ENCODE peak calls at places on chromosomes 5 and 9, in eight cellular contexts. One of them, this sample, is unnamed.

GRCh38 chr5:369151-369939 is 47.8 kb downstream of the AHRR start:
- DNase-seq in thyroid gland: no peak
- DNase-seq in tibial nerve: no peak
- DNase-seq in cardiac muscle cell: no peak
- DNase-seq in osteocyte: peak; percentile 78
- DNase-seq in astrocyte of the spinal cord: no peak
- DNase-seq in GM13977: no peak
- DNase-seq in RWPE1: no peak
- DNase-seq in this sample: no peak

GRCh38 chr5:157265714-157266285 is at the start of gene CYFIP2:
- DNase-seq in GM13977: peak; percentile 93
- DNase-seq in RWPE1: peak; percentile 74
- DNase-seq in astrocyte of the spinal cord: no peak
- DNase-seq in cardiac muscle cell: peak; percentile 84
- DNase-seq in thyroid gland: peak; percentile 68
- DNase-seq in osteocyte: no peak
- DNase-seq in tibial nerve: peak; percentile 23
- DNase-seq in this sample: peak; percentile 91

GRCh38 chr5:7850533-7851239 is at the start of gene CFAP90:
- DNase-seq in tibial nerve: no peak
- DNase-seq in cardiac muscle cell: peak; percentile 86
- DNase-seq in GM13977: no peak
- DNase-seq in RWPE1: no peak
- DNase-seq in astrocyte of the spinal cord: peak; percentile 41
- DNase-seq in thyroid gland: peak; percentile 72
- DNase-seq in osteocyte: peak; percentile 89
- DNase-seq in this sample: no peak

GRCh38 chr5:158022844-158023243 is 163.9 kb upstream of the CLINT1 start:
- DNase-seq in RWPE1: no peak
- DNase-seq in tibial nerve: no peak
- DNase-seq in astrocyte of the spinal cord: no peak
- DNase-seq in osteocyte: no peak
- DNase-seq in cardiac muscle cell: no peak
- DNase-seq in thyroid gland: no peak
- DNase-seq in GM13977: no peak
- DNase-seq in this sample: no peak

GRCh38 chr9:83596899-83597504 is 25.9 kb upstream of the IDNK start:
- DNase-seq in tibial nerve: no peak
- DNase-seq in GM13977: peak; percentile 64
- DNase-seq in RWPE1: peak; percentile 41
- DNase-seq in osteocyte: no peak
- DNase-seq in astrocyte of the spinal cord: peak; percentile 35
- DNase-seq in thyroid gland: peak; percentile 38
- DNase-seq in cardiac muscle cell: peak; percentile 61
- DNase-seq in this sample: peak; percentile 68

GRCh38 chr9:126153382-126153781 is 173.2 kb upstream of the MVB12B start:
- DNase-seq in RWPE1: no peak
- DNase-seq in cardiac muscle cell: no peak
- DNase-seq in osteocyte: no peak
- DNase-seq in thyroid gland: no peak
- DNase-seq in astrocyte of the spinal cord: no peak
- DNase-seq in GM13977: no peak
- DNase-seq in tibial nerve: no peak
- DNase-seq in this sample: no peak

GRCh38 chr9:87336914-87337333 is 160.7 kb upstream of the DAPK1 start:
- DNase-seq in thyroid gland: peak; percentile 39
- DNase-seq in astrocyte of the spinal cord: peak; percentile 83
- DNase-seq in tibial nerve: no peak
- DNase-seq in RWPE1: peak; percentile 61
- DNase-seq in osteocyte: no peak
- DNase-seq in GM13977: peak; percentile 60
- DNase-seq in cardiac muscle cell: peak; percentile 79
- DNase-seq in this sample: peak; percentile 54

GRCh38 chr5:54643679-54644078 is 126.1 kb downstream of the SNX18 start:
- DNase-seq in thyroid gland: peak; percentile 71
- DNase-seq in astrocyte of the spinal cord: peak; percentile 43
- DNase-seq in tibial nerve: no peak
- DNase-seq in osteocyte: no peak
- DNase-seq in RWPE1: peak; percentile 85
- DNase-seq in cardiac muscle cell: no peak
- DNase-seq in GM13977: no peak
- DNase-seq in this sample: no peak

GRCh38 chr5:134503088-134503936 is 22.2 kb upstream of the JADE2 start:
- DNase-seq in tibial nerve: no peak
- DNase-seq in thyroid gland: peak; percentile 30
- DNase-seq in astrocyte of the spinal cord: peak; percentile 99
- DNase-seq in cardiac muscle cell: no peak
- DNase-seq in GM13977: peak; percentile 65
- DNase-seq in osteocyte: peak; percentile 88
- DNase-seq in RWPE1: peak; percentile 98
- DNase-seq in this sample: peak; percentile 70

GRCh38 chr5:108345541-108346171 is 36.2 kb downstream of the FBXL17 start:
- DNase-seq in GM13977: peak; percentile 14
- DNase-seq in thyroid gland: no peak
- DNase-seq in RWPE1: peak; percentile 26
- DNase-seq in tibial nerve: no peak
- DNase-seq in astrocyte of the spinal cord: peak; percentile 64
- DNase-seq in cardiac muscle cell: peak; percentile 51
- DNase-seq in osteocyte: no peak
- DNase-seq in this sample: peak; percentile 19

GRCh38 chr9:115891929-115892328 is 261.7 kb upstream of the PAPPA start:
- DNase-seq in thyroid gland: no peak
- DNase-seq in RWPE1: no peak
- DNase-seq in tibial nerve: no peak
- DNase-seq in cardiac muscle cell: no peak
- DNase-seq in astrocyte of the spinal cord: peak; percentile 51
- DNase-seq in GM13977: no peak
- DNase-seq in osteocyte: no peak
- DNase-seq in this sample: no peak

GRCh38 chr5:33433303-33434255 is 7.2 kb upstream of the TARS1 start:
- DNase-seq in tibial nerve: no peak
- DNase-seq in RWPE1: no peak
- DNase-seq in osteocyte: no peak
- DNase-seq in GM13977: no peak
- DNase-seq in thyroid gland: no peak
- DNase-seq in astrocyte of the spinal cord: peak; percentile 74
- DNase-seq in cardiac muscle cell: no peak
- DNase-seq in this sample: no peak

GRCh38 chr5:174735498-174736350 is 11.3 kb downstream of the MSX2 start:
- DNase-seq in GM13977: no peak
- DNase-seq in thyroid gland: no peak
- DNase-seq in osteocyte: no peak
- DNase-seq in cardiac muscle cell: peak; percentile 70
- DNase-seq in tibial nerve: no peak
- DNase-seq in RWPE1: peak; percentile 70
- DNase-seq in astrocyte of the spinal cord: no peak
- DNase-seq in this sample: no peak

GRCh38 chr5:103066346-103066745 is 53.6 kb downstream of the GIN1 start:
- DNase-seq in GM13977: no peak
- DNase-seq in osteocyte: no peak
- DNase-seq in cardiac muscle cell: no peak
- DNase-seq in RWPE1: no peak
- DNase-seq in thyroid gland: no peak
- DNase-seq in tibial nerve: no peak
- DNase-seq in astrocyte of the spinal cord: no peak
- DNase-seq in this sample: no peak

GRCh38 chr5:51381801-51382507 is 1.3 kb upstream of the ISL1 start:
- DNase-seq in tibial nerve: no peak
- DNase-seq in astrocyte of the spinal cord: no peak
- DNase-seq in GM13977: no peak
- DNase-seq in cardiac muscle cell: peak; percentile 13
- DNase-seq in thyroid gland: no peak
- DNase-seq in RWPE1: no peak
- DNase-seq in osteocyte: no peak
- DNase-seq in this sample: no peak

GRCh38 chr5:51378778-51379652 is 4.2 kb upstream of the ISL1 start:
- DNase-seq in GM13977: no peak
- DNase-seq in cardiac muscle cell: peak; percentile 55
- DNase-seq in astrocyte of the spinal cord: peak; percentile 19
- DNase-seq in RWPE1: peak; percentile 39
- DNase-seq in tibial nerve: no peak
- DNase-seq in osteocyte: no peak
- DNase-seq in thyroid gland: peak; percentile 32
- DNase-seq in this sample: no peak

GRCh38 chr5:51382759-51383493 is at the start of gene ISL1:
- DNase-seq in cardiac muscle cell: peak; percentile 96
- DNase-seq in RWPE1: peak; percentile 97
- DNase-seq in osteocyte: no peak
- DNase-seq in GM13977: no peak
- DNase-seq in astrocyte of the spinal cord: peak; percentile 77
- DNase-seq in thyroid gland: peak; percentile 67
- DNase-seq in tibial nerve: no peak
- DNase-seq in this sample: no peak

GRCh38 chr5:51382508-51382758 is 815 bp upstream of the ISL1 start:
- DNase-seq in RWPE1: no peak
- DNase-seq in astrocyte of the spinal cord: no peak
- DNase-seq in thyroid gland: no peak
- DNase-seq in tibial nerve: no peak
- DNase-seq in cardiac muscle cell: peak; percentile 49
- DNase-seq in osteocyte: no peak
- DNase-seq in GM13977: no peak
- DNase-seq in this sample: no peak

GRCh38 chr5:51380603-51381207 is 2.5 kb upstream of the ISL1 start:
- DNase-seq in osteocyte: no peak
- DNase-seq in cardiac muscle cell: peak; percentile 67
- DNase-seq in thyroid gland: no peak
- DNase-seq in astrocyte of the spinal cord: no peak
- DNase-seq in RWPE1: peak; percentile 70
- DNase-seq in tibial nerve: no peak
- DNase-seq in GM13977: peak; percentile 58
- DNase-seq in this sample: no peak
- TF ChIP-seq CTCF in osteocyte: peak; percentile 52
- TF ChIP-seq CTCF in cardiac muscle cell: peak; percentile 64
- TF ChIP-seq CTCF in thyroid gland: peak; percentile 7
- TF ChIP-seq CTCF in astrocyte of the spinal cord: peak; percentile 65
- TF ChIP-seq CTCF in RWPE1: peak; percentile 89
- TF ChIP-seq CTCF in tibial nerve: peak; percentile 25
- TF ChIP-seq CTCF in GM13977: peak; percentile 62
- TF ChIP-seq CTCF in this sample: peak; percentile 48

GRCh38 chr5:74478328-74478727 is 162.2 kb downstream of the ENC1 start:
- DNase-seq in astrocyte of the spinal cord: no peak
- DNase-seq in cardiac muscle cell: no peak
- DNase-seq in osteocyte: no peak
- DNase-seq in RWPE1: no peak
- DNase-seq in thyroid gland: no peak
- DNase-seq in GM13977: no peak
- DNase-seq in tibial nerve: no peak
- DNase-seq in this sample: no peak
- TF ChIP-seq CTCF in astrocyte of the spinal cord: no peak
- TF ChIP-seq CTCF in cardiac muscle cell: no peak
- TF ChIP-seq CTCF in osteocyte: no peak
- TF ChIP-seq CTCF in RWPE1: no peak
- TF ChIP-seq CTCF in thyroid gland: no peak
- TF ChIP-seq CTCF in GM13977: no peak
- TF ChIP-seq CTCF in tibial nerve: no peak
- TF ChIP-seq CTCF in this sample: no peak

GRCh38 chr5:177458122-177458681 is 11.6 kb downstream of the PRR7 start:
- DNase-seq in astrocyte of the spinal cord: no peak
- DNase-seq in RWPE1: no peak
- DNase-seq in cardiac muscle cell: no peak
- DNase-seq in tibial nerve: no peak
- DNase-seq in osteocyte: no peak
- DNase-seq in GM13977: no peak
- DNase-seq in thyroid gland: no peak
- DNase-seq in this sample: no peak

GRCh38 chr5:177455036-177455660 is 8.5 kb downstream of the PRR7 start:
- DNase-seq in GM13977: peak; percentile 96
- DNase-seq in tibial nerve: no peak
- DNase-seq in cardiac muscle cell: peak; percentile 90
- DNase-seq in osteocyte: peak; percentile 91
- DNase-seq in astrocyte of the spinal cord: peak; percentile 71
- DNase-seq in RWPE1: peak; percentile 84
- DNase-seq in thyroid gland: peak; percentile 87
- DNase-seq in this sample: peak; percentile 89

GRCh38 chr5:177455661-177456590 is 9.3 kb downstream of the PRR7 start:
- DNase-seq in RWPE1: peak; percentile 99
- DNase-seq in tibial nerve: peak; percentile 92
- DNase-seq in cardiac muscle cell: peak; percentile 94
- DNase-seq in astrocyte of the spinal cord: peak; percentile 92
- DNase-seq in thyroid gland: peak; percentile 97
- DNase-seq in osteocyte: peak; percentile 96
- DNase-seq in GM13977: peak; percentile 97
- DNase-seq in this sample: peak; percentile 91

GRCh38 chr5:177457239-177458121 is 10.9 kb downstream of the PRR7 start:
- DNase-seq in RWPE1: peak; percentile 99
- DNase-seq in tibial nerve: peak; percentile 66
- DNase-seq in cardiac muscle cell: peak; percentile 96
- DNase-seq in GM13977: peak; percentile 95
- DNase-seq in thyroid gland: peak; percentile 77
- DNase-seq in osteocyte: peak; percentile 95
- DNase-seq in astrocyte of the spinal cord: peak; percentile 97
- DNase-seq in this sample: peak; percentile 92

DNA sequence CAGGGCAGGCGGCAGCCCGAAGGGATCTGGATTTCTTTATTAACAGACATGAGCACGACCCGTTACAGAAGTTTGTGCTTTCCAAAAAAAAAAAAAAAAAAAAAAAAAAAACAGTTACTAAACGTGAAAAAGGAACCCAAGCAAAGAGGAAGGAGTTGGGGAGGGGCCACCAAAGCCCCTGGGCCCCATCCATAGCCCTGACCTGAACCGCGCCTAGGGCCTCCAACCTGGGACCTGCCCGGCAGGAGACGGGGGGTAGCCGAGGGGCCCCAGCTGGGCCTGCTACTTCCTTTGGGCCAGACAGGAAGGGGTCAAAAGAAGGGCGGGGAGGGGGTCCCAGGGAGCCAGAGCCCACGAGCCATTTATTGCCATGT is 10.0 kb downstream of the PRR7 start:
- DNase-seq in tibial nerve: no peak
- DNase-seq in thyroid gland: no peak
- DNase-seq in RWPE1: no peak
- DNase-seq in cardiac muscle cell: no peak
- DNase-seq in GM13977: no peak
- DNase-seq in astrocyte of the spinal cord: no peak
- DNase-seq in osteocyte: no peak
- DNase-seq in this sample: no peak
- TF ChIP-seq CTCF in tibial nerve: no peak
- TF ChIP-seq CTCF in thyroid gland: no peak
- TF ChIP-seq CTCF in RWPE1: peak; percentile 76
- TF ChIP-seq CTCF in cardiac muscle cell: no peak
- TF ChIP-seq CTCF in GM13977: no peak
- TF ChIP-seq CTCF in astrocyte of the spinal cord: no peak
- TF ChIP-seq CTCF in osteocyte: no peak
- TF ChIP-seq CTCF in this sample: no peak

DNA sequence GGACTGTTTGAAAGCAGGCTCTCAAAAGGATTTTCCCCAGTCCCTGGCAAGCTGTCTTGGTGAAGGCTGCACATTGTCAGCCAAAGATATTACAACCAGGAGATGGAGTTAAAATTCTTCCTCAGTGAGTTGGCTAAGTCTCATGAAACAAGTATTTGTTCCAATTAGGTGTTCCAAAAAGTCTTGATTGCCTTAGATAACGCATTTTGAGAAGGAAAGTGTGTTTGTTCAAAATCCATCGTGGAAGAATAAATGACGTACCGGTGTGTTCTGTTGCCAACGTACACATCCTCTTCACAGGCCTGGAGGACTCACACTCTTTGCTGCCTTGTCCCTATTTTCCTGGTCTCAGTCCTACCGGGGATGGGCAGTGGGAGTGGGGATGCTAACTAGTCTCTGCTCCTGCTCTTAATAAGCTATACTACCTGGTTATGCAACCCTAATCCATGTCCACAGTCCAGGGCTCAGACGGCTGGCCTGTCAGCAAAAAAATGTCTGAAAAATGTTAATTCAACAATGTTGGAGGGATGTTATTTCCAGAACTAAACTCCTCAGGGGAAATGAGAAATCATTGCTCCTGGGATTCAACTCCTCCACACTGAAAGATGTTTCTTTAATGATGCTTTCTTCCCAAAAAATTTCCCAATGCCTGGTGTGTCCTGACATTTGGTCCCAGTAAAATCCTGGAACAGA is 175.3 kb upstream of the KLF9 start:
- DNase-seq in cardiac muscle cell: no peak
- DNase-seq in astrocyte of the spinal cord: peak; percentile 87
- DNase-seq in RWPE1: no peak
- DNase-seq in osteocyte: no peak
- DNase-seq in thyroid gland: no peak
- DNase-seq in GM13977: no peak
- DNase-seq in tibial nerve: no peak
- DNase-seq in this sample: no peak
- TF ChIP-seq CTCF in cardiac muscle cell: no peak
- TF ChIP-seq CTCF in astrocyte of the spinal cord: no peak
- TF ChIP-seq CTCF in RWPE1: no peak
- TF ChIP-seq CTCF in osteocyte: no peak
- TF ChIP-seq CTCF in thyroid gland: no peak
- TF ChIP-seq CTCF in GM13977: no peak
- TF ChIP-seq CTCF in tibial nerve: no peak
- TF ChIP-seq CTCF in this sample: no peak

This sample was measured in GM10248.